ENCODE peak calls at places on chromosomes 1 and 21, in seven cellular contexts. One of them, this sample, is unnamed.

GRCh38 chr1:44707959-44708831 is 22.8 kb downstream of the RNU5D-1 start:
- DNase-seq in H1: no peak
- DNase-seq in neuronal stem cell: no peak
- DNase-seq in IMR-90: peak
- DNase-seq in mesenchymal stem cell: peak
- DNase-seq in trophoblast cell: peak
- DNase-seq in H9: peak
- DNase-seq in this sample: peak

GRCh38 chr1:41534181-41535076 is 49.9 kb upstream of the EDN2 start:
- DNase-seq in H1: no peak
- DNase-seq in IMR-90: no peak
- DNase-seq in neuronal stem cell: no peak
- DNase-seq in trophoblast cell: no peak
- DNase-seq in H9: no peak
- DNase-seq in mesenchymal stem cell: no peak
- DNase-seq in this sample: no peak

GRCh38 chr1:68103006-68103545 is 52.6 kb upstream of the DIRAS3 start:
- DNase-seq in trophoblast cell: no peak
- DNase-seq in H9: no peak
- DNase-seq in IMR-90: no peak
- DNase-seq in neuronal stem cell: no peak
- DNase-seq in mesenchymal stem cell: no peak
- DNase-seq in H1: no peak
- DNase-seq in this sample: no peak

GRCh38 chr1:155076371-155076770 is 2.3 kb upstream of the EFNA3 start:
- DNase-seq in neuronal stem cell: no peak
- DNase-seq in mesenchymal stem cell: no peak
- DNase-seq in H9: no peak
- DNase-seq in H1: no peak
- DNase-seq in IMR-90: no peak
- DNase-seq in trophoblast cell: no peak
- DNase-seq in this sample: no peak

GRCh38 chr1:110227774-110228173 is 17.7 kb downstream of the KCNC4 start:
- DNase-seq in H9: no peak
- DNase-seq in IMR-90: no peak
- DNase-seq in H1: no peak
- DNase-seq in mesenchymal stem cell: no peak
- DNase-seq in trophoblast cell: no peak
- DNase-seq in neuronal stem cell: no peak
- DNase-seq in this sample: no peak

GRCh38 chr1:27348861-27349783 is 7.3 kb downstream of the SYTL1 start:
- DNase-seq in H1: no peak
- DNase-seq in IMR-90: no peak
- DNase-seq in neuronal stem cell: peak
- DNase-seq in trophoblast cell: peak
- DNase-seq in mesenchymal stem cell: no peak
- DNase-seq in H9: peak
- DNase-seq in this sample: peak

GRCh38 chr1:58727363-58727762 is 27.5 kb upstream of the MYSM1 start:
- DNase-seq in neuronal stem cell: no peak
- DNase-seq in IMR-90: peak
- DNase-seq in mesenchymal stem cell: peak
- DNase-seq in trophoblast cell: peak
- DNase-seq in H9: no peak
- DNase-seq in H1: no peak
- DNase-seq in this sample: peak

GRCh38 chr1:156097499-156098178 is 15.4 kb upstream of the MEX3A start:
- DNase-seq in H9: no peak
- DNase-seq in trophoblast cell: no peak
- DNase-seq in IMR-90: no peak
- DNase-seq in neuronal stem cell: no peak
- DNase-seq in H1: no peak
- DNase-seq in mesenchymal stem cell: no peak
- DNase-seq in this sample: no peak

GRCh38 chr1:238451006-238451405 is 560.3 kb upstream of the ZP4 start:
- DNase-seq in trophoblast cell: no peak
- DNase-seq in mesenchymal stem cell: no peak
- DNase-seq in IMR-90: no peak
- DNase-seq in neuronal stem cell: no peak
- DNase-seq in H1: no peak
- DNase-seq in H9: no peak
- DNase-seq in this sample: no peak

GRCh38 chr1:94656982-94657381 is 115.4 kb upstream of the F3 start:
- DNase-seq in IMR-90: no peak
- DNase-seq in trophoblast cell: no peak
- DNase-seq in neuronal stem cell: no peak
- DNase-seq in H1: no peak
- DNase-seq in mesenchymal stem cell: no peak
- DNase-seq in H9: no peak
- DNase-seq in this sample: no peak

GRCh38 chr1:29861446-29861845 is 625.1 kb downstream of the PTPRU start:
- DNase-seq in H1: no peak
- DNase-seq in mesenchymal stem cell: no peak
- DNase-seq in H9: no peak
- DNase-seq in trophoblast cell: no peak
- DNase-seq in neuronal stem cell: no peak
- DNase-seq in IMR-90: no peak
- DNase-seq in this sample: no peak

GRCh38 chr21:46459356-46460112 is 843 bp downstream of the DIP2A start:
- DNase-seq in H9: peak
- DNase-seq in H1: no peak
- DNase-seq in IMR-90: peak
- DNase-seq in trophoblast cell: peak
- DNase-seq in mesenchymal stem cell: peak
- DNase-seq in neuronal stem cell: no peak
- DNase-seq in this sample: peak

GRCh38 chr1:37317870-37318431 is 156.4 kb upstream of the ZC3H12A start:
- DNase-seq in trophoblast cell: no peak
- DNase-seq in H9: peak
- DNase-seq in H1: no peak
- DNase-seq in IMR-90: no peak
- DNase-seq in neuronal stem cell: no peak
- DNase-seq in mesenchymal stem cell: no peak
- DNase-seq in this sample: peak

GRCh38 chr21:34548782-34549376 is 36.9 kb upstream of the KCNE1 start:
- DNase-seq in H9: no peak
- DNase-seq in trophoblast cell: peak
- DNase-seq in mesenchymal stem cell: no peak
- DNase-seq in H1: no peak
- DNase-seq in neuronal stem cell: no peak
- DNase-seq in IMR-90: no peak
- DNase-seq in this sample: no peak

GRCh38 chr1:27595597-27595996 is 8.3 kb downstream of the AHDC1 start:
- DNase-seq in H9: no peak
- DNase-seq in trophoblast cell: no peak
- DNase-seq in mesenchymal stem cell: no peak
- DNase-seq in IMR-90: no peak
- DNase-seq in neuronal stem cell: no peak
- DNase-seq in H1: no peak
- DNase-seq in this sample: no peak

GRCh38 chr1:40709100-40709801 is 17.7 kb downstream of the NFYC start:
- DNase-seq in H9: peak
- DNase-seq in H1: peak
- DNase-seq in IMR-90: peak
- DNase-seq in trophoblast cell: peak
- DNase-seq in neuronal stem cell: peak
- DNase-seq in mesenchymal stem cell: peak
- DNase-seq in this sample: peak

GRCh38 chr1:35369922-35370671 is 101.6 kb downstream of the ZMYM4 start:
- DNase-seq in neuronal stem cell: no peak
- DNase-seq in H9: no peak
- DNase-seq in trophoblast cell: peak
- DNase-seq in mesenchymal stem cell: peak
- DNase-seq in IMR-90: peak
- DNase-seq in H1: no peak
- DNase-seq in this sample: peak

GRCh38 chr1:238107322-238107721 is 216.6 kb upstream of the ZP4 start:
- DNase-seq in H9: no peak
- DNase-seq in mesenchymal stem cell: no peak
- DNase-seq in IMR-90: peak
- DNase-seq in trophoblast cell: peak
- DNase-seq in H1: no peak
- DNase-seq in neuronal stem cell: no peak
- DNase-seq in this sample: no peak

GRCh38 chr1:36172983-36173382 is 17.0 kb downstream of the MAP7D1 start:
- DNase-seq in mesenchymal stem cell: peak
- DNase-seq in neuronal stem cell: no peak
- DNase-seq in trophoblast cell: no peak
- DNase-seq in IMR-90: peak
- DNase-seq in H9: no peak
- DNase-seq in H1: no peak
- DNase-seq in this sample: no peak

GRCh38 chr1:177780096-177780700 is 189.7 kb downstream of the SEC16B start:
- DNase-seq in H9: no peak
- DNase-seq in H1: peak
- DNase-seq in IMR-90: peak
- DNase-seq in neuronal stem cell: no peak
- DNase-seq in mesenchymal stem cell: peak
- DNase-seq in trophoblast cell: peak
- DNase-seq in this sample: peak

GRCh38 chr1:177609953-177610352 is 359.9 kb downstream of the SEC16B start:
- DNase-seq in IMR-90: no peak
- DNase-seq in H9: no peak
- DNase-seq in mesenchymal stem cell: no peak
- DNase-seq in trophoblast cell: no peak
- DNase-seq in neuronal stem cell: no peak
- DNase-seq in H1: no peak
- DNase-seq in this sample: no peak

GRCh38 chr1:75855010-75855409 is 58.3 kb downstream of the MSH4 start:
- DNase-seq in IMR-90: peak
- DNase-seq in trophoblast cell: peak
- DNase-seq in neuronal stem cell: no peak
- DNase-seq in H9: no peak
- DNase-seq in H1: no peak
- DNase-seq in mesenchymal stem cell: peak
- DNase-seq in this sample: no peak

GRCh38 chr1:48817505-48818114 is 40.9 kb upstream of the BEND5 start:
- DNase-seq in trophoblast cell: peak
- DNase-seq in neuronal stem cell: peak
- DNase-seq in H1: peak
- DNase-seq in IMR-90: peak
- DNase-seq in mesenchymal stem cell: peak
- DNase-seq in H9: peak
- DNase-seq in this sample: peak

GRCh38 chr1:51421961-51422360 is 91.6 kb upstream of the TTC39A start:
- DNase-seq in neuronal stem cell: peak
- DNase-seq in H9: no peak
- DNase-seq in IMR-90: peak
- DNase-seq in mesenchymal stem cell: peak
- DNase-seq in trophoblast cell: no peak
- DNase-seq in H1: no peak
- DNase-seq in this sample: peak

GRCh38 chr1:21139601-21140000 is 37.1 kb downstream of the EIF4G3 start:
- DNase-seq in mesenchymal stem cell: peak
- DNase-seq in IMR-90: no peak
- DNase-seq in H9: no peak
- DNase-seq in trophoblast cell: no peak
- DNase-seq in H1: no peak
- DNase-seq in neuronal stem cell: no peak
- DNase-seq in this sample: no peak

GRCh38 chr21:45740491-45741357 is 97.2 kb downstream of the PCBP3 start:
- DNase-seq in mesenchymal stem cell: no peak
- DNase-seq in neuronal stem cell: no peak
- DNase-seq in H1: no peak
- DNase-seq in trophoblast cell: no peak
- DNase-seq in H9: no peak
- DNase-seq in IMR-90: no peak
- DNase-seq in this sample: peak

GRCh38 chr1:206590025-206590834 is 22.0 kb downstream of the EIF2D start:
- DNase-seq in trophoblast cell: peak
- DNase-seq in neuronal stem cell: no peak
- DNase-seq in H1: no peak
- DNase-seq in H9: no peak
- DNase-seq in IMR-90: peak
- DNase-seq in mesenchymal stem cell: peak
- DNase-seq in this sample: peak

GRCh38 chr1:30321216-30321910 is 402.0 kb downstream of the MATN1 start:
- DNase-seq in neuronal stem cell: no peak
- DNase-seq in trophoblast cell: no peak
- DNase-seq in H9: no peak
- DNase-seq in H1: no peak
- DNase-seq in mesenchymal stem cell: no peak
- DNase-seq in IMR-90: no peak
- DNase-seq in this sample: no peak

GRCh38 chr1:31393463-31393862 is 19.6 kb upstream of the SERINC2 start:
- DNase-seq in trophoblast cell: no peak
- DNase-seq in IMR-90: no peak
- DNase-seq in H1: no peak
- DNase-seq in H9: no peak
- DNase-seq in neuronal stem cell: no peak
- DNase-seq in mesenchymal stem cell: no peak
- DNase-seq in this sample: no peak

GRCh38 chr21:25925936-25926335 is 191.2 kb downstream of the GABPA start:
- DNase-seq in trophoblast cell: no peak
- DNase-seq in H1: no peak
- DNase-seq in H9: no peak
- DNase-seq in mesenchymal stem cell: peak
- DNase-seq in neuronal stem cell: no peak
- DNase-seq in IMR-90: peak
- DNase-seq in this sample: no peak
- H2BK5ac ChIP-seq in trophoblast cell: no peak
- H2BK5ac ChIP-seq in H1: no peak
- H2BK5ac ChIP-seq in H9: no peak
- H2BK5ac ChIP-seq in mesenchymal stem cell: no peak
- H2BK5ac ChIP-seq in neuronal stem cell: no peak
- H2BK5ac ChIP-seq in IMR-90: no peak
- H2BK5ac ChIP-seq in this sample: no peak

DNA sequence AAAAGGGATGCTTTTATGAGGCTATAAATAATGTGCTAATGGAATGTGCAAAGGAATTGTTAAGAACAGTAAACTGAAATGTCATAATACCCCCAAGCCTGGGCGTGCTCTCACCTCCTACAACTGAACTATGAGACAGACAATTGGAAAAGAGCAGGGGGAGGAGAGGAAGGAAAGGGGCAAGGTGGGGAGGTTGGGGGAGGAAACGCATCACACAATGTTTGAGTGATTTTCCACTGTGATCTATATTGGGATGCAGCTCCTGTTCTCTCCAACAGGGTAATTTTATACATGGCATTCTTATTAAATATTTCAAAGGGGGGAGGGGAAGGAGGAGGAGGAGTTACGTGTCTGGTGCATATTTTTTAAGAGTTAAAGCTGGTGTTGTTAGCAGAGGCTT is 107.6 kb upstream of the ESRRG start:
- DNase-seq in H1: no peak
- DNase-seq in trophoblast cell: no peak
- DNase-seq in mesenchymal stem cell: no peak
- DNase-seq in IMR-90: no peak
- DNase-seq in neuronal stem cell: no peak
- DNase-seq in H9: no peak
- DNase-seq in this sample: no peak
- H3K4me2 ChIP-seq in H1: no peak
- H3K4me2 ChIP-seq in trophoblast cell: no peak
- H3K4me2 ChIP-seq in mesenchymal stem cell: no peak
- H3K4me2 ChIP-seq in IMR-90: no peak
- H3K4me2 ChIP-seq in neuronal stem cell: no peak
- H3K4me2 ChIP-seq in H9: no peak
- H3K4me2 ChIP-seq in this sample: no peak

GRCh38 chr1:85450832-85451231 is 14.1 kb downstream of the DDAH1 start:
- DNase-seq in trophoblast cell: no peak
- DNase-seq in H1: no peak
- DNase-seq in H9: no peak
- DNase-seq in IMR-90: no peak
- DNase-seq in mesenchymal stem cell: no peak
- DNase-seq in neuronal stem cell: no peak
- DNase-seq in this sample: no peak
- H2BK120ac ChIP-seq in trophoblast cell: no peak
- H2BK120ac ChIP-seq in H1: no peak
- H2BK120ac ChIP-seq in H9: no peak
- H2BK120ac ChIP-seq in IMR-90: no peak
- H2BK120ac ChIP-seq in mesenchymal stem cell: no peak
- H2BK120ac ChIP-seq in neuronal stem cell: no peak
- H2BK120ac ChIP-seq in this sample: no peak

GRCh38 chr1:56502700-56503245 is 76.6 kb downstream of the PLPP3 start:
- DNase-seq in H9: no peak
- DNase-seq in mesenchymal stem cell: peak
- DNase-seq in trophoblast cell: peak
- DNase-seq in neuronal stem cell: no peak
- DNase-seq in H1: no peak
- DNase-seq in IMR-90: peak
- DNase-seq in this sample: no peak
- H2BK5ac ChIP-seq in H9: no peak
- H2BK5ac ChIP-seq in mesenchymal stem cell: no peak
- H2BK5ac ChIP-seq in trophoblast cell: no peak
- H2BK5ac ChIP-seq in neuronal stem cell: no peak
- H2BK5ac ChIP-seq in H1: no peak
- H2BK5ac ChIP-seq in IMR-90: no peak
- H2BK5ac ChIP-seq in this sample: no peak